ENCODE peak calls at places on chromosome 21, in ten cellular contexts. U is lower lobe of right lung; A is GM23338; D is thoracic aorta; K is stomach; L is fibroblast of the aortic adventitia; O is tibial nerve; F is body of pancreas; N is CD8-positive, alpha-beta memory T cell; M is uterus. Y is an unnamed sample.

GRCh38 chr21:16040601-16041000 is 310.8 kb downstream of the USP25 start:
- DNase-seq in U (no peak), A (no peak), D (no peak), K (no peak), L (peak), O (no peak), F (no peak), N (no peak), M (no peak), Y (no peak)

GRCh38 chr21:43209575-43210453 is 41.0 kb downstream of the CRYAA start:
- DNase-seq in U (no peak), A (no peak), D (no peak), K (no peak), L (peak), O (peak), F (no peak), N (no peak), M (peak), Y (no peak)

GRCh38 chr21:46056450-46056903 is 41.4 kb upstream of the COL6A2 start:
- DNase-seq in U (peak), A (peak), D (peak), K (peak), L (peak), O (peak), F (peak), N (no peak), M (peak), Y (no peak)

GRCh38 chr21:42614391-42614790 is 39.0 kb upstream of the PDE9A start:
- DNase-seq in U (no peak), A (no peak), D (no peak), K (no peak), L (no peak), O (no peak), F (no peak), N (peak), M (no peak), Y (no peak)

GRCh38 chr21:31370893-31371652 is 27.0 kb upstream of the TIAM1 start:
- DNase-seq in U (no peak), A (no peak), D (no peak), K (no peak), L (peak), O (no peak), F (no peak), N (no peak), M (no peak), Y (no peak)

GRCh38 chr21:37373539-37373938 is 7.0 kb downstream of the DYRK1A start:
- DNase-seq in U (no peak), A (no peak), D (no peak), K (no peak), L (no peak), O (no peak), F (no peak), N (no peak), M (no peak), Y (no peak)

GRCh38 chr21:42596657-42597056 is 56.8 kb upstream of the PDE9A start:
- DNase-seq in U (no peak), A (no peak), D (no peak), K (no peak), L (no peak), O (no peak), F (no peak), N (no peak), M (no peak), Y (no peak)

GRCh38 chr21:32147041-32147440 is 131.8 kb downstream of the MIS18A start:
- DNase-seq in U (no peak), A (no peak), D (no peak), K (no peak), L (no peak), O (no peak), F (no peak), N (no peak), M (no peak), Y (no peak)

GRCh38 chr21:40696246-40696645 is 150.7 kb downstream of the DSCAM start:
- DNase-seq in U (no peak), A (no peak), D (no peak), K (no peak), L (no peak), O (no peak), F (no peak), N (no peak), M (no peak), Y (no peak)

GRCh38 chr21:39613029-39613934 is 542 bp downstream of the B3GALT5 start:
- DNase-seq in U (no peak), A (no peak), D (no peak), K (no peak), L (peak), O (no peak), F (no peak), N (no peak), M (no peak), Y (no peak)

GRCh38 chr21:39611547-39612190 is 1.1 kb upstream of the B3GALT5 start:
- DNase-seq in U (no peak), A (peak), D (no peak), K (no peak), L (no peak), O (no peak), F (peak), N (no peak), M (no peak), Y (no peak)

GRCh38 chr21:39616373-39616772 is 3.6 kb downstream of the B3GALT5 start:
- DNase-seq in U (no peak), A (no peak), D (no peak), K (no peak), L (no peak), O (no peak), F (no peak), N (no peak), M (no peak), Y (no peak)

GRCh38 chr21:39610705-39611104 is 2.0 kb upstream of the B3GALT5 start:
- DNase-seq in U (no peak), A (peak), D (no peak), K (no peak), L (no peak), O (no peak), F (peak), N (no peak), M (no peak), Y (no peak)

GRCh38 chr21:39612233-39613028 is at the start of gene B3GALT5:
- DNase-seq in U (no peak), A (peak), D (no peak), K (no peak), L (no peak), O (no peak), F (peak), N (no peak), M (no peak), Y (no peak)
- H3K4me3 ChIP-seq in U (no peak), A (peak), D (peak), K (peak), L (peak), O (no peak), F (no peak), N (no peak), M (peak), Y (no peak)

GRCh38 chr21:29078884-29079765 is 5.7 kb upstream of the CCT8 start:
- DNase-seq in U (peak), A (no peak), D (no peak), K (no peak), L (no peak), O (peak), F (peak), N (peak), M (no peak), Y (peak)
- H3K4me3 ChIP-seq in U (no peak), A (no peak), D (no peak), K (no peak), L (no peak), O (no peak), F (no peak), N (peak), M (no peak), Y (peak)

GRCh38 chr21:29332461-29333354 is 34.0 kb downstream of the BACH1 start:
- DNase-seq in U (no peak), A (no peak), D (no peak), K (no peak), L (peak), O (no peak), F (no peak), N (no peak), M (no peak), Y (no peak)
- H3K4me3 ChIP-seq in U (no peak), A (no peak), D (no peak), K (no peak), L (no peak), O (no peak), F (no peak), N (no peak), M (no peak), Y (no peak)

GRCh38 chr21:29648710-29649240 is 291.0 kb downstream of the GRIK1 start:
- DNase-seq in U (no peak), A (no peak), D (no peak), K (no peak), L (no peak), O (no peak), F (no peak), N (no peak), M (no peak), Y (no peak)
- H3K4me3 ChIP-seq in U (no peak), A (no peak), D (no peak), K (no peak), L (no peak), O (no peak), F (no peak), N (no peak), M (no peak), Y (no peak)

GRCh38 chr21:34669149-34669879 is 520 bp downstream of the CLIC6 start:
- DNase-seq in U (peak), A (peak), D (no peak), K (peak), L (no peak), O (no peak), F (no peak), N (no peak), M (no peak), Y (peak)

GRCh38 chr21:34670962-34671348 is 2.2 kb downstream of the CLIC6 start:
- DNase-seq in U (no peak), A (peak), D (no peak), K (no peak), L (no peak), O (no peak), F (no peak), N (no peak), M (no peak), Y (peak)

GRCh38 chr21:34670220-34670961 is 1.6 kb downstream of the CLIC6 start:
- DNase-seq in U (no peak), A (peak), D (no peak), K (peak), L (no peak), O (no peak), F (no peak), N (no peak), M (no peak), Y (peak)

GRCh38 chr21:34667761-34668160 is 1.0 kb upstream of the CLIC6 start:
- DNase-seq in U (no peak), A (no peak), D (no peak), K (no peak), L (no peak), O (no peak), F (no peak), N (no peak), M (no peak), Y (no peak)

DNA sequence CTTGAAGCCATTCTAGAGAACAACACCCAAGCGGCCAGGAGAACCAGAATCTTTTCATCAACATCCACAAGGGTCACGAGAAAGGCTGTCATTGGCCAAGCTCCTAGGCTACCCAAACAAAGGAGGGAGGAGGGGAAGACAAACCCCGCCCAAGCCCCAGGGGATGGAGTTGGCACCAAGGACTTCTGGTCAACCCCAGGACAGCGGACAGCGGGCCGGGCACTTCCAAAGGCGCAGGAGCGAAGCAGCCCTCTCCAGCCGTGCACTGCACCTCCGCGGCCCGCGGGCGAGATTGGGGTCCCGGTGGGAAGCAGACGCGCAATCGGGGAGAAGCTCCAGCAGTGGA is at the start of gene CLIC6:
- DNase-seq in U (peak), A (peak), D (no peak), K (peak), L (no peak), O (peak), F (no peak), N (no peak), M (no peak), Y (peak)
- H3K4me3 ChIP-seq in U (peak), A (peak), D (peak), K (peak), L (no peak), O (peak), F (no peak), N (no peak), M (peak), Y (peak)

GRCh38 chr21:29660047-29660720 is 279.6 kb downstream of the GRIK1 start:
- DNase-seq in U (no peak), A (no peak), D (no peak), K (no peak), L (no peak), O (no peak), F (no peak), N (no peak), M (no peak), Y (no peak)
- H3K4me3 ChIP-seq in U (no peak), A (no peak), D (no peak), K (no peak), L (no peak), O (no peak), F (no peak), N (no peak), M (no peak), Y (no peak)

GRCh38 chr21:45041351-45041805 is 33.0 kb upstream of the ADARB1 start:
- DNase-seq in U (peak), A (no peak), D (no peak), K (peak), L (peak), O (peak), F (peak), N (no peak), M (peak), Y (no peak)

GRCh38 chr21:45040739-45041138 is 33.6 kb upstream of the ADARB1 start:
- DNase-seq in U (no peak), A (no peak), D (no peak), K (no peak), L (no peak), O (no peak), F (no peak), N (no peak), M (no peak), Y (no peak)

GRCh38 chr21:45042664-45043161 is 31.7 kb upstream of the ADARB1 start:
- DNase-seq in U (no peak), A (no peak), D (no peak), K (no peak), L (no peak), O (no peak), F (no peak), N (no peak), M (no peak), Y (no peak)

GRCh38 chr21:45043541-45044020 is 30.8 kb upstream of the ADARB1 start:
- DNase-seq in U (no peak), A (no peak), D (no peak), K (no peak), L (no peak), O (no peak), F (no peak), N (no peak), M (no peak), Y (no peak)

GRCh38 chr21:45041984-45042663 is 32.3 kb upstream of the ADARB1 start:
- DNase-seq in U (no peak), A (no peak), D (no peak), K (no peak), L (no peak), O (no peak), F (no peak), N (no peak), M (no peak), Y (no peak)
- H3K4me3 ChIP-seq in U (peak), A (no peak), D (peak), K (no peak), L (no peak), O (no peak), F (no peak), N (no peak), M (no peak), Y (no peak)

DNA sequence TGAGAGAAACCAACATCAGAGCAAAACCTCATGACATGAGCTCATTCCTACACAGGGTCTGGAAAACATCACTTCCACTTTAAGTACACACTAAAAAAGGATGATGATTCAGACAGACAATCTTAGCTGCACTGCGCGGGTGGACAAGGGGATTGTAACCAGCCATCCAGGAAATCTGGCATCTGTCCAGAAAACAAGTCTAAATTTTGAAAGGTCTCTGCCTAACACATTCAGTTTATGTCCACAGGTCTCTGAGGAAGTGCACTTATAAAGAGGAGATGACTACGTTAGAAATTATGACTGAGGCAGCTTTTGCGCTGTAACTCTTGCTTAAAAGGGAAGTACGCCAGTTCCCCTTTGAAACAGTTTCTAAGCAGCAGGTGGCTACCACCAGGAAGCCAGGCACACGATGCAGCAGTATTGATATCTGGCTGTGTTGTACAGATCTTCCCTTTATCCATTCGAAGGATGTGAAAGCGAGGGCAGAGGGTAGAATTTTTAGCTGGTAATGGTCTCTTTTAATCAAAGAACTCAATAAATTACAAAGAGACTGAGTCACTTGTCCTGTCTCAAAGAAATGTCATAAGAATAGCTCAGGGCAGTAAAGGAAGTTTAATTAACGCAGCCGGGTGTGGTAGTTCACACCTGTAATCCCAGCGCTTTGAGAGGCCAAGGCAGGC is 128.0 kb downstream of the SETD4 start:
- DNase-seq in U (peak), A (no peak), D (no peak), K (no peak), L (peak), O (peak), F (peak), N (peak), M (peak), Y (peak)
- H3K4me3 ChIP-seq in U (no peak), A (no peak), D (no peak), K (no peak), L (no peak), O (no peak), F (no peak), N (no peak), M (no peak), Y (no peak)

DNA sequence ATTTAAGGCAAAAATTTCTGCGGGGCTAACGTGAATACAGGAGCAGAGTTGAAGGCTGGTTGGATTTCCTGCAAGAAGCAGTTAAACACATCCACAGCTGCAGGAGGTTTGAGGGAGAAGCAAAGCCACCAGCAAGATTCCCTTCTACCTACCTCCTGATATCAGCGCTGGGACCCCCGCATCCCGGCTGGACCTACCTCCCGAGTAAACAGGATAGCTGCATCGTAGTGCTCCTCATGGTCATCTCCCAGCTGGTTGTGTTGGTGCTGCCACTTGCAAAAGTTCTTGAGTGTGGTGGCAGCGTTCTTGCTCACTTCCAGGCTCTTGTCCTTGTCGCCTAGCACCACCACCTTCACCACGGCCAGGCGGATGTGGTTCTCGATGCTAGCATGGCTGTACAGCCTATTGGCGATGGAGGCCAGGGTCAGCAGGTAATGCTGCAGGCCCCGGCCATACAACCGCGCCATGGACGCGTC is 1.8 kb downstream of the ADAMTS5 start:
- DNase-seq in U (no peak), A (no peak), D (no peak), K (no peak), L (no peak), O (no peak), F (no peak), N (no peak), M (no peak), Y (no peak)
- H3K4me3 ChIP-seq in U (peak), A (peak), D (peak), K (peak), L (peak), O (peak), F (no peak), N (no peak), M (peak), Y (no peak)

Y was measured in GM12865.